ENCODE peak calls at places on chromosomes 7 and 10, in ten cellular contexts. Q is NCI-H1105 treated with DMSO at 0.1 percent for 48 hours; X is BE2C; I is WTC11; R is stimulated activated CD4-positive, alpha-beta T cell treated with anti-CD3 and anti-CD28 coated beads, TNF-alpha, amount 100 ng/mL, for 24 hours; G is ureter; S is activated CD8-positive, alpha-beta memory T cell treated with anti-CD3 and anti-CD28 coated beads, Interleukin-2, amount 10 ng/mL, durations not matched to agents 7 days and 5 days; K is coronary artery; V is activated T-cell treated with anti-CD3 and anti-CD28 coated beads for 1 hour; B is progenitor cell of endocrine pancreas. L is an unnamed sample.

GRCh38 chr7:35012155-35012554 is 25.1 kb downstream of the DPY19L1 start:
- DNase-seq in Q (no peak), X (no peak), I (no peak), R (no peak), G (no peak), S (no peak), K (no peak), V (no peak), B (no peak), L (no peak)

GRCh38 chr7:70766109-70766508 is 365.8 kb upstream of the GALNT17 start:
- DNase-seq in Q (no peak), X (no peak), I (no peak), R (no peak), G (no peak), S (no peak), K (no peak), V (no peak), B (no peak), L (no peak)

GRCh38 chr10:97961979-97962378 is 68.4 kb downstream of the CRTAC1 start:
- DNase-seq in Q (no peak), X (no peak), I (no peak), R (no peak), G (no peak), S (no peak), K (no peak), V (no peak), B (no peak), L (no peak)

GRCh38 chr7:74057216-74057925 is 26.2 kb upstream of the LIMK1 start:
- DNase-seq in Q (no peak), X (no peak), I (no peak), R (no peak), G (no peak), S (no peak), K (no peak), V (no peak), B (no peak), L (no peak)

GRCh38 chr10:5987747-5988146 is 10.4 kb upstream of the IL15RA start:
- DNase-seq in Q (no peak), X (no peak), I (no peak), R (no peak), G (no peak), S (peak; percentile 36), K (no peak), V (no peak), B (no peak), L (no peak)

GRCh38 chr10:121886997-121887622 is 40.7 kb downstream of the ATE1 start:
- DNase-seq in Q (peak; percentile 17), X (peak; percentile 62), I (peak; percentile 74), R (peak; percentile 44), G (peak; percentile 56), S (peak; percentile 61), K (no peak), V (peak; percentile 19), B (peak; percentile 53), L (no peak)

GRCh38 chr10:13193637-13194036 is 32.3 kb downstream of the MCM10 start:
- DNase-seq in Q (no peak), X (no peak), I (no peak), R (no peak), G (no peak), S (no peak), K (no peak), V (no peak), B (no peak), L (no peak)

GRCh38 chr7:22351878-22352277 is 5.1 kb downstream of the RAPGEF5 start:
- DNase-seq in Q (no peak), X (no peak), I (no peak), R (no peak), G (no peak), S (no peak), K (no peak), V (no peak), B (no peak), L (no peak)

GRCh38 chr10:124603376-124604213 is 140.6 kb downstream of the FAM53B start:
- DNase-seq in Q (no peak), X (no peak), I (no peak), R (no peak), G (no peak), S (no peak), K (no peak), V (no peak), B (no peak), L (no peak)

GRCh38 chr10:43226851-43227845 is 39.7 kb downstream of the RASGEF1A start:
- DNase-seq in Q (no peak), X (peak; percentile 2), I (peak; percentile 7), R (no peak), G (peak; percentile 37), S (peak; percentile 38), K (peak; percentile 61), V (no peak), B (peak; percentile 8), L (no peak)

GRCh38 chr10:929965-930364 is 1.5 kb downstream of the LARP4B start:
- DNase-seq in Q (no peak), X (no peak), I (no peak), R (no peak), G (peak; percentile 39), S (no peak), K (no peak), V (no peak), B (no peak), L (no peak)

GRCh38 chr10:80554050-80554449 is 16.3 kb downstream of the SH2D4B start:
- DNase-seq in Q (no peak), X (no peak), I (no peak), R (no peak), G (no peak), S (no peak), K (no peak), V (no peak), B (no peak), L (no peak)

GRCh38 chr7:33918401-33919120 is 13.2 kb downstream of the BMPER start:
- DNase-seq in Q (no peak), X (no peak), I (no peak), R (no peak), G (no peak), S (no peak), K (no peak), V (no peak), B (no peak), L (no peak)

GRCh38 chr7:42456267-42456666 is 219.3 kb upstream of the GLI3 start:
- DNase-seq in Q (no peak), X (no peak), I (no peak), R (no peak), G (no peak), S (no peak), K (no peak), V (no peak), B (no peak), L (no peak)

GRCh38 chr7:53218730-53219504 is 183.5 kb downstream of the POM121L12 start:
- DNase-seq in Q (no peak), X (no peak), I (peak; percentile 65), R (no peak), G (no peak), S (no peak), K (no peak), V (no peak), B (peak; percentile 21), L (no peak)

GRCh38 chr7:40551685-40552576 is 417.1 kb downstream of the SUGCT start:
- DNase-seq in Q (no peak), X (peak; percentile 93), I (no peak), R (no peak), G (no peak), S (no peak), K (no peak), V (no peak), B (no peak), L (peak; percentile 54)

GRCh38 chr7:91852263-91852741 is 28.2 kb downstream of the MTERF1 start:
- DNase-seq in Q (peak; percentile 33), X (no peak), I (no peak), R (no peak), G (no peak), S (no peak), K (no peak), V (no peak), B (no peak), L (peak; percentile 73)

GRCh38 chr10:100157140-100157539 is 28.7 kb downstream of the ERLIN1 start:
- DNase-seq in Q (no peak), X (no peak), I (no peak), R (no peak), G (no peak), S (no peak), K (no peak), V (no peak), B (no peak), L (no peak)

GRCh38 chr10:25699631-25700030 is 234.4 kb upstream of the MYO3A start:
- DNase-seq in Q (no peak), X (no peak), I (no peak), R (no peak), G (no peak), S (no peak), K (no peak), V (no peak), B (no peak), L (no peak)

GRCh38 chr10:72261323-72262018 is 12.3 kb upstream of the DDIT4 start:
- DNase-seq in Q (no peak), X (peak; percentile 53), I (no peak), R (peak; percentile 60), G (peak; percentile 51), S (peak; percentile 90), K (no peak), V (no peak), B (no peak), L (no peak)

GRCh38 chr10:86287966-86288579 is 78.5 kb downstream of the GRID1 start:
- DNase-seq in Q (no peak), X (peak; percentile 46), I (no peak), R (no peak), G (peak; percentile 20), S (peak; percentile 18), K (no peak), V (no peak), B (no peak), L (no peak)

GRCh38 chr10:94673614-94674321 is 9.8 kb upstream of the CYP2C18 start:
- DNase-seq in Q (no peak), X (no peak), I (no peak), R (no peak), G (no peak), S (no peak), K (no peak), V (no peak), B (no peak), L (no peak)

GRCh38 chr10:83625831-83626360 is 513.4 kb upstream of the GHITM start:
- DNase-seq in Q (no peak), X (no peak), I (no peak), R (no peak), G (no peak), S (no peak), K (no peak), V (no peak), B (no peak), L (no peak)

GRCh38 chr7:99827040-99827778 is 604 bp upstream of the CYP3A43 start:
- DNase-seq in Q (no peak), X (no peak), I (no peak), R (no peak), G (no peak), S (no peak), K (no peak), V (no peak), B (no peak), L (no peak)